ENCODE peak calls at places on chromosomes 1 and 21, in four cellular contexts. M, J, L and I are unnamed samples.

GRCh38 chr1:198267921-198268320 is 111.1 kb downstream of the NEK7 start:
- DNase-seq in M (no peak), J (no peak), L (no peak), I (no peak)

GRCh38 chr1:52141513-52142219 is at the start of gene ZFYVE9:
- DNase-seq in M (peak; percentile 90), J (peak; percentile 90), L (peak; percentile 56), I (peak; percentile 92)

GRCh38 chr1:152842556-152842955 is at the start of gene LCE6A:
- DNase-seq in M (no peak), J (no peak), L (no peak), I (no peak)

GRCh38 chr1:53500184-53501064 is 41.2 kb downstream of the DMRTB1 start:
- DNase-seq in M (no peak), J (no peak), L (no peak), I (no peak)

GRCh38 chr1:234564035-234565029 is 45.6 kb downstream of the IRF2BP2 start:
- DNase-seq in M (no peak), J (no peak), L (peak; percentile 66), I (peak; percentile 54)

GRCh38 chr1:156492591-156493080 is 7.9 kb downstream of the MEF2D start:
- DNase-seq in M (peak; percentile 66), J (peak; percentile 66), L (no peak), I (peak; percentile 49)

GRCh38 chr1:27624467-27625233 is 10.3 kb downstream of the FGR start:
- DNase-seq in M (peak; percentile 64), J (no peak), L (no peak), I (peak; percentile 51)

GRCh38 chr1:62271137-62271536 is 48.1 kb downstream of the KANK4 start:
- DNase-seq in M (no peak), J (no peak), L (no peak), I (no peak)

GRCh38 chr21:41232055-41232454 is 64.1 kb downstream of the BACE2 start:
- DNase-seq in M (no peak), J (no peak), L (no peak), I (no peak)

GRCh38 chr1:2375246-2375922 is 16.0 kb downstream of the MORN1 start:
- DNase-seq in M (peak; percentile 45), J (peak; percentile 60), L (no peak), I (no peak)

GRCh38 chr1:10779201-10779600 is 17.2 kb downstream of the CASZ1 start:
- DNase-seq in M (no peak), J (peak; percentile 73), L (no peak), I (no peak)

GRCh38 chr1:235583511-235584001 is 66.0 kb downstream of the GNG4 start:
- DNase-seq in M (no peak), J (peak; percentile 54), L (no peak), I (no peak)

GRCh38 chr1:200530551-200531261 is 89.8 kb downstream of the KIF14 start:
- DNase-seq in M (no peak), J (no peak), L (no peak), I (peak; percentile 66)

GRCh38 chr1:25695991-25696330 is 79.4 kb downstream of the MAN1C1 start:
- DNase-seq in M (no peak), J (no peak), L (no peak), I (no peak)

GRCh38 chr1:234960722-234961467 is 167.7 kb downstream of the TOMM20 start:
- DNase-seq in M (no peak), J (no peak), L (peak; percentile 98), I (no peak)

GRCh38 chr1:156725683-156726280 is 2.5 kb upstream of the METTL25B start:
- DNase-seq in M (peak; percentile 92), J (peak; percentile 93), L (peak; percentile 84), I (peak; percentile 96)

GRCh38 chr1:203263496-203263895 is 34.0 kb upstream of the CHIT1 start:
- DNase-seq in M (no peak), J (no peak), L (no peak), I (no peak)

GRCh38 chr1:209567788-209568187 is 15.7 kb upstream of the CAMK1G start:
- DNase-seq in M (no peak), J (no peak), L (no peak), I (no peak)

GRCh38 chr1:26468911-26469310 is 3.3 kb upstream of the HMGN2 start:
- DNase-seq in M (no peak), J (no peak), L (no peak), I (no peak)

GRCh38 chr1:89198500-89199072 is at the start of gene GBP4:
- DNase-seq in M (peak; percentile 76), J (peak; percentile 68), L (no peak), I (peak; percentile 54)

GRCh38 chr1:55064861-55065263 is 25.5 kb downstream of the PCSK9 start:
- DNase-seq in M (no peak), J (peak; percentile 65), L (no peak), I (no peak)

GRCh38 chr1:234955107-234955731 is 173.4 kb downstream of the TOMM20 start:
- DNase-seq in M (peak; percentile 78), J (peak; percentile 80), L (no peak), I (no peak)

GRCh38 chr1:92446990-92447681 is 39.6 kb downstream of the GFI1 start:
- DNase-seq in M (no peak), J (no peak), L (no peak), I (peak; percentile 75)

GRCh38 chr21:16388911-16389515 is 659.2 kb downstream of the USP25 start:
- DNase-seq in M (no peak), J (no peak), L (no peak), I (no peak)

GRCh38 chr1:230267338-230268065 is 158.6 kb downstream of the PGBD5 start:
- DNase-seq in M (no peak), J (peak; percentile 55), L (no peak), I (no peak)

GRCh38 chr1:182974792-182975191 is 21.8 kb upstream of the SHCBP1L start:
- DNase-seq in M (no peak), J (no peak), L (no peak), I (no peak)

GRCh38 chr1:166947398-166948043 is 27.8 kb downstream of the ILDR2 start:
- DNase-seq in M (peak; percentile 66), J (peak; percentile 65), L (no peak), I (peak; percentile 78)

GRCh38 chr21:37364722-37365121 is 1.9 kb upstream of the DYRK1A start:
- DNase-seq in M (no peak), J (no peak), L (no peak), I (no peak)

GRCh38 chr1:212971312-212971711 is 21.0 kb downstream of the VASH2 start:
- DNase-seq in M (no peak), J (no peak), L (no peak), I (no peak)

GRCh38 chr1:10975567-10976326 is 36.7 kb upstream of the TARDBP start:
- DNase-seq in M (peak; percentile 27), J (no peak), L (peak; percentile 48), I (peak; percentile 72)

GRCh38 chr1:185317886-185318310 is 855 bp upstream of the IVNS1ABP start:
- DNase-seq in M (no peak), J (no peak), L (no peak), I (peak; percentile 70)

GRCh38 chr1:95339377-95339776 is 105.4 kb downstream of the RWDD3 start:
- DNase-seq in M (no peak), J (no peak), L (no peak), I (no peak)

GRCh38 chr21:26199471-26199870 is 28.9 kb upstream of the APP start:
- DNase-seq in M (no peak), J (no peak), L (no peak), I (no peak)

GRCh38 chr1:32014199-32014936 is 700 bp downstream of the KHDRBS1 start:
- DNase-seq in M (peak; percentile 77), J (peak; percentile 78), L (no peak), I (peak; percentile 72)

DNA sequence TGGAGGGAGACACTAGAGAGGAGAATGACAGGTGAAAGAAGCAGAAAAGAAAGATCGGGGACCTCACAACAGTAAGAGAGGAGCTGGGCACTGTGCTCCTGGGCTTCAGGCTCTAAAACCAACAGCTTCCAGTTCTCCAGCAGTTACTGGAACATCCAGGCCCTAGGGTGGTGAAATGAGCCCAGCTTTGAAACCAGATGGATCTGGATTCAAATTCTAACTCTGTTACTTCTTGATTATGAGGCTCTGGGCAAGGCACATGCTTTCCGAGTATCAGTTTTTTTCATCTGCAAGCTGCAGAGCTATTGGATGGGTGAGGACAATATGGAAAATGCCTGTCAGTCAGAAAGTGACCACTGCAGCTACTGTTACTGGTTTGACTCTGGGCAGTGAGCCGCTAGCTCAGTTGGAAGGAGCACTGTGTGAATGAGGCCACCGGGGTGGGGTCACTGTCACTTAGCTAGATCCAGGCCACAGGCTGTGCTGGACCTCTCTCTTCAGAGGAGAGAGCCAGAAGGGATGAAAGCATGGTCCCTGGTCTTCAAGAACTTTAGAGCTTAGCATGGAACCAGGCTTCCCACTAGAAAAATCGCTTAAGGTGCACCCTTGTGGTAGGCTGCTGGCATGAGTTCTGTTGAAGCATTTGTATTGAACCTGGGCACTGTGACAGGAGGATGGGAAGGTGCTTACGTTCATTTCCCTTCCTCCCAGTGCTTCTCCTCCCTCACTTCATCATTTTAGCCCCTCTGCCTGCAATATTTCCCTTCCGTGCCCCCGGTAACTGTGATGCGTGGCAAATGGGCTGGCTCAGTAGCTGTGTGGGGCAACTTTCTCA is 12.2 kb downstream of the PLEKHO1 start:
- DNase-seq in M (no peak), J (no peak), L (no peak), I (no peak)
- TF ChIP-seq CTCF in M (no peak), J (no peak), L (peak; percentile 19), I (peak; percentile 44)

GRCh38 chr1:169928438-169929209 is 34.9 kb upstream of the SCYL3 start:
- DNase-seq in M (no peak), J (no peak), L (peak; percentile 33), I (no peak)
- H3K4me3 ChIP-seq in M (no peak overlapping the region), J (no peak overlapping the region), L (no peak overlapping the region), I (no peak overlapping the region)

GRCh38 chr1:42937141-42937696 is 21.4 kb downstream of the SLC2A1 start:
- DNase-seq in M (no peak), J (peak; percentile 21), L (peak; percentile 53), I (peak; percentile 48)
- H3K4me1 ChIP-seq in M (peaks cover 93% of the 10 kb centered on the region), J (peaks cover 79% of the 10 kb centered on the region), L (peaks cover 95% of the 10 kb centered on the region), I (peaks cover 3% of the 10 kb centered on the region)

GRCh38 chr1:13748610-13749505 is 48.9 kb downstream of the PRDM2 start:
- DNase-seq in M (peak; percentile 99), J (peak; percentile 99), L (peak; percentile 94), I (peak; percentile 98)
- TF ChIP-seq CTCF in M (no peak), J (peak; percentile 10), L (peak; percentile 38), I (no peak)

DNA sequence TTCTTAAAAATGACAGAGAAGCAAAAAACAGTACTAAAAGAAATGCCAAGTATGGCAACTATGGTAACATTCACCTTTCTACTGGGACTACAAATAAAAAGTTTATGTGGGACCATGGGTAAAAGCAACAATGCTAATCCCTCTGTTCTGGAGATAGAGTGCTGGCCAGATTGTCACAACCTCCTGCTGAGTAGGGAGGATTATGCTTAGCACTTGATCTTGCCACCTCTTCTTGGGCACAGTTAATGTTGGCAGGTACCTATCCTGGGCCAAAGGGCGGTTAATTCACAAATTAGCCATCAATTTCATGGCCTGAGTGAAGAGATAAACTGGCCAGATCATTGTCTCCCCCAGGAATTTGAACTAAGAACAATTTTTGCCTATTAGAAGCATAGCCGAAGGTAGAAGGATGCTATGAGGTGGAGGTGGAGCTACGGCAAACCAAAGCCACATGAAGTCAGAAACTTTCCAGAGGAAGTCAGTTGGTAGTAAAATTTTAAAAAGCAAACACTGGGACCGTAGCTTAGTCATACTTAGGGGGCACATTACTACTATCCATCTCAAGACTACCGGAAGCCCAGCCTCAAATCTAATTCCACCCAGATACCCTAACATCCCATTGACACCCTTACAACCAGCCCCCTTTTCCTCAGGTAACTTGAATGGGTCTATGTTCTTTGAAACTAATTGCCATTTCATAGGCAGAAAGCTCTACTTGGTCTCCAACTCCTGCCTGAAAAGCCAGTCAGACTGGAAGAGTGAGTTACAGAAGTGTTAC is 2.7 kb downstream of the SCYL3 start:
- DNase-seq in M (no peak), J (no peak), L (no peak), I (peak; percentile 65)
- H3K4me3 ChIP-seq in M (no peak overlapping the region), J (no peak overlapping the region), L (no peak overlapping the region), I (no peak overlapping the region)